ENCODE peak calls at places on chromosomes 6 and 20, in eight cellular contexts. One of them, this sample, is unnamed. For H3K36me3, the result is how much of the 10 kb centered on the place peaks cover.

GRCh38 chr6:144064402-144064830 is 31.0 kb downstream of the SF3B5 start:
- DNase-seq in OCI-LY7: peak
- DNase-seq in right lobe of liver: peak
- DNase-seq in colonic mucosa: peak
- DNase-seq in heart right ventricle: peak
- DNase-seq in PC-3: no peak
- DNase-seq in uterus: no peak
- DNase-seq in GM23338: peak
- DNase-seq in this sample: peak

GRCh38 chr20:45611054-45611453 is 18.5 kb upstream of the WFDC10A start:
- DNase-seq in PC-3: peak
- DNase-seq in GM23338: no peak
- DNase-seq in right lobe of liver: no peak
- DNase-seq in colonic mucosa: no peak
- DNase-seq in uterus: no peak
- DNase-seq in OCI-LY7: no peak
- DNase-seq in heart right ventricle: no peak
- DNase-seq in this sample: no peak

GRCh38 chr6:106097368-106098231 is 11.5 kb downstream of the PRDM1 start:
- DNase-seq in PC-3: peak
- DNase-seq in heart right ventricle: no peak
- DNase-seq in right lobe of liver: no peak
- DNase-seq in colonic mucosa: peak
- DNase-seq in OCI-LY7: peak
- DNase-seq in GM23338: no peak
- DNase-seq in uterus: no peak
- DNase-seq in this sample: no peak

GRCh38 chr6:169669889-169670288 is 31.9 kb downstream of the WDR27 start:
- DNase-seq in right lobe of liver: peak
- DNase-seq in GM23338: no peak
- DNase-seq in heart right ventricle: no peak
- DNase-seq in colonic mucosa: no peak
- DNase-seq in PC-3: no peak
- DNase-seq in uterus: no peak
- DNase-seq in OCI-LY7: no peak
- DNase-seq in this sample: no peak

GRCh38 chr6:160007581-160007980 is 38.7 kb downstream of the IGF2R start:
- DNase-seq in heart right ventricle: no peak
- DNase-seq in colonic mucosa: no peak
- DNase-seq in right lobe of liver: no peak
- DNase-seq in GM23338: no peak
- DNase-seq in OCI-LY7: no peak
- DNase-seq in uterus: no peak
- DNase-seq in PC-3: no peak
- DNase-seq in this sample: no peak

GRCh38 chr6:31175961-31176360 is 5.5 kb upstream of the POU5F1 start:
- DNase-seq in OCI-LY7: no peak
- DNase-seq in PC-3: no peak
- DNase-seq in heart right ventricle: no peak
- DNase-seq in uterus: no peak
- DNase-seq in right lobe of liver: no peak
- DNase-seq in GM23338: no peak
- DNase-seq in colonic mucosa: no peak
- DNase-seq in this sample: no peak

GRCh38 chr20:53175135-53175780 is 203.1 kb downstream of the TSHZ2 start:
- DNase-seq in GM23338: no peak
- DNase-seq in PC-3: no peak
- DNase-seq in colonic mucosa: no peak
- DNase-seq in uterus: no peak
- DNase-seq in OCI-LY7: no peak
- DNase-seq in heart right ventricle: no peak
- DNase-seq in right lobe of liver: no peak
- DNase-seq in this sample: no peak

GRCh38 chr6:151627689-151628444 is 134.1 kb downstream of the CCDC170 start:
- DNase-seq in OCI-LY7: no peak
- DNase-seq in uterus: no peak
- DNase-seq in PC-3: peak
- DNase-seq in colonic mucosa: no peak
- DNase-seq in right lobe of liver: no peak
- DNase-seq in heart right ventricle: no peak
- DNase-seq in GM23338: no peak
- DNase-seq in this sample: peak

GRCh38 chr20:62737271-62737761 is 28.7 kb downstream of the NTSR1 start:
- DNase-seq in PC-3: no peak
- DNase-seq in GM23338: no peak
- DNase-seq in heart right ventricle: no peak
- DNase-seq in colonic mucosa: no peak
- DNase-seq in OCI-LY7: no peak
- DNase-seq in uterus: no peak
- DNase-seq in right lobe of liver: peak
- DNase-seq in this sample: no peak

GRCh38 chr6:20632696-20633095 is 98.4 kb downstream of the CDKAL1 start:
- DNase-seq in OCI-LY7: no peak
- DNase-seq in GM23338: no peak
- DNase-seq in right lobe of liver: no peak
- DNase-seq in colonic mucosa: no peak
- DNase-seq in heart right ventricle: no peak
- DNase-seq in uterus: no peak
- DNase-seq in PC-3: no peak
- DNase-seq in this sample: no peak

GRCh38 chr20:23224806-23225205 is 125.8 kb upstream of the NXT1 start:
- DNase-seq in OCI-LY7: no peak
- DNase-seq in uterus: no peak
- DNase-seq in colonic mucosa: no peak
- DNase-seq in heart right ventricle: no peak
- DNase-seq in right lobe of liver: no peak
- DNase-seq in GM23338: no peak
- DNase-seq in PC-3: no peak
- DNase-seq in this sample: no peak
- TF ChIP-seq CTCF in OCI-LY7: no peak
- TF ChIP-seq CTCF in uterus: no peak
- TF ChIP-seq CTCF in colonic mucosa: no peak
- TF ChIP-seq CTCF in heart right ventricle: no peak
- TF ChIP-seq CTCF in right lobe of liver: no peak
- TF ChIP-seq CTCF in GM23338: no peak
- TF ChIP-seq CTCF in PC-3: no peak
- TF ChIP-seq CTCF in this sample: no peak

GRCh38 chr6:11322252-11322885 is 89.9 kb upstream of the NEDD9 start:
- DNase-seq in OCI-LY7: no peak
- DNase-seq in GM23338: no peak
- DNase-seq in uterus: no peak
- DNase-seq in heart right ventricle: no peak
- DNase-seq in right lobe of liver: no peak
- DNase-seq in colonic mucosa: no peak
- DNase-seq in PC-3: peak
- DNase-seq in this sample: no peak
- H3K36me3 ChIP-seq in OCI-LY7: under half
- H3K36me3 ChIP-seq in GM23338: under half
- H3K36me3 ChIP-seq in uterus: under half
- H3K36me3 ChIP-seq in heart right ventricle: under half
- H3K36me3 ChIP-seq in right lobe of liver: under half
- H3K36me3 ChIP-seq in colonic mucosa: under half
- H3K36me3 ChIP-seq in PC-3: under half
- H3K36me3 ChIP-seq in this sample: under half

GRCh38 chr20:47396762-47397476 is 40.4 kb upstream of the ZMYND8 start:
- DNase-seq in OCI-LY7: no peak
- DNase-seq in GM23338: no peak
- DNase-seq in colonic mucosa: no peak
- DNase-seq in heart right ventricle: no peak
- DNase-seq in uterus: no peak
- DNase-seq in right lobe of liver: no peak
- DNase-seq in PC-3: no peak
- DNase-seq in this sample: no peak

GRCh38 chr20:47389867-47390347 is 33.4 kb upstream of the ZMYND8 start:
- DNase-seq in colonic mucosa: no peak
- DNase-seq in OCI-LY7: peak
- DNase-seq in right lobe of liver: no peak
- DNase-seq in uterus: no peak
- DNase-seq in heart right ventricle: no peak
- DNase-seq in PC-3: peak
- DNase-seq in GM23338: no peak
- DNase-seq in this sample: peak

GRCh38 chr20:47391276-47392010 is 34.9 kb upstream of the ZMYND8 start:
- DNase-seq in PC-3: peak
- DNase-seq in OCI-LY7: no peak
- DNase-seq in GM23338: no peak
- DNase-seq in right lobe of liver: no peak
- DNase-seq in colonic mucosa: no peak
- DNase-seq in uterus: no peak
- DNase-seq in heart right ventricle: no peak
- DNase-seq in this sample: no peak

GRCh38 chr20:47392015-47392720 is 35.7 kb upstream of the ZMYND8 start:
- DNase-seq in GM23338: peak
- DNase-seq in PC-3: peak
- DNase-seq in OCI-LY7: peak
- DNase-seq in heart right ventricle: no peak
- DNase-seq in right lobe of liver: no peak
- DNase-seq in uterus: no peak
- DNase-seq in colonic mucosa: peak
- DNase-seq in this sample: peak

GRCh38 chr20:47392721-47393073 is 36.2 kb upstream of the ZMYND8 start:
- DNase-seq in PC-3: peak
- DNase-seq in right lobe of liver: no peak
- DNase-seq in OCI-LY7: no peak
- DNase-seq in uterus: no peak
- DNase-seq in GM23338: no peak
- DNase-seq in colonic mucosa: no peak
- DNase-seq in heart right ventricle: no peak
- DNase-seq in this sample: no peak
- H3K4me3 ChIP-seq in PC-3: peak
- H3K4me3 ChIP-seq in right lobe of liver: no peak
- H3K4me3 ChIP-seq in OCI-LY7: peak
- H3K4me3 ChIP-seq in uterus: no peak
- H3K4me3 ChIP-seq in GM23338: no peak
- H3K4me3 ChIP-seq in colonic mucosa: no peak
- H3K4me3 ChIP-seq in heart right ventricle: no peak
- H3K4me3 ChIP-seq in this sample: no peak

GRCh38 chr6:7390218-7390878 is 740 bp downstream of the RIOK1 start:
- DNase-seq in uterus: no peak
- DNase-seq in colonic mucosa: no peak
- DNase-seq in PC-3: no peak
- DNase-seq in right lobe of liver: no peak
- DNase-seq in OCI-LY7: peak
- DNase-seq in GM23338: no peak
- DNase-seq in heart right ventricle: no peak
- DNase-seq in this sample: no peak

GRCh38 chr6:7389162-7389450 is 436 bp downstream of the CAGE1 start:
- DNase-seq in right lobe of liver: no peak
- DNase-seq in colonic mucosa: no peak
- DNase-seq in OCI-LY7: no peak
- DNase-seq in GM23338: no peak
- DNase-seq in uterus: no peak
- DNase-seq in PC-3: peak
- DNase-seq in heart right ventricle: no peak
- DNase-seq in this sample: no peak

GRCh38 chr6:7392402-7392801 is 2.8 kb downstream of the RIOK1 start:
- DNase-seq in uterus: no peak
- DNase-seq in GM23338: no peak
- DNase-seq in colonic mucosa: no peak
- DNase-seq in right lobe of liver: no peak
- DNase-seq in PC-3: no peak
- DNase-seq in OCI-LY7: no peak
- DNase-seq in heart right ventricle: no peak
- DNase-seq in this sample: no peak

GRCh38 chr6:7391244-7391643 is 1.6 kb downstream of the RIOK1 start:
- DNase-seq in uterus: no peak
- DNase-seq in OCI-LY7: no peak
- DNase-seq in right lobe of liver: no peak
- DNase-seq in colonic mucosa: no peak
- DNase-seq in heart right ventricle: no peak
- DNase-seq in GM23338: no peak
- DNase-seq in PC-3: no peak
- DNase-seq in this sample: no peak

DNA sequence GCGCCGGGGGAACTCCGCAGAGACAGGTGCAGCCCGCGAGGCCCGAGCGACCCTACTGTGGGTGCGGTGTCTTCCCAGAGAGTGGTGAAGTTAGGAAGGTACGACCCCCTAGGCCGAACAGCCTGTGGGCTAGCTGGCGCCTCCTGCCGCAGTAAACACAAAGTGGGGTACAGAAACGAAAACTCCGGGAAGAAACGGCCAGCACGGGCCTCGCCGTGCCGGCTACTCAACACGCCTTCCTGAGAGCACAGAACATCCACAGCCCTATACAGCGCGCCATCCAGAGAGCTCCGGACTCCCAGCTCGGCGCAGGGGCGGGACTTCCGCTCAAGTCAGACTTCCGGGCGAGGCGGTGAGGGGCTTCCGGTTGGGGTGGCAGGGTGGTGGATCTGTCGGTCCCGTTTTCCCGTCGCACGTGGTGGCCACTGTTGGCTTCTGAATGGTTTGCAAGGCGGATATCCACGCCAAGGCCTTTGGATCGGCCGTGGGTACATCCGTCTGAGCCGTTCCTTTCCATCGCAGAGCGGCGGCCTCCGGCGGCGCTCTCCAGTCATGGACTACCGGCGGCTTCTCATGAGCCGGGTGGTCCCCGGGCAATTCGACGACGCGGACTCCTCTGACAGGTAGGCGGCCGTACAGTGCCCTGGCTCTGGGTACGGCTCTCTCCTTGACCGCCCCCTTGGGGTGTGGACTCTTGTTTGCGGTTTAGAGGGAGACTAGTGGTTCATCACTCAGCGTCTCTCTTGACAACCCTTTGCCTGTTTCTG is at the start of the genes CAGE1 and RIOK1:
- DNase-seq in colonic mucosa: peak
- DNase-seq in OCI-LY7: peak
- DNase-seq in PC-3: peak
- DNase-seq in uterus: peak
- DNase-seq in heart right ventricle: peak
- DNase-seq in GM23338: peak
- DNase-seq in right lobe of liver: peak
- DNase-seq in this sample: peak
- TF ChIP-seq CTCF in colonic mucosa: no peak
- TF ChIP-seq CTCF in OCI-LY7: no peak
- TF ChIP-seq CTCF in PC-3: no peak
- TF ChIP-seq CTCF in uterus: peak
- TF ChIP-seq CTCF in heart right ventricle: peak
- TF ChIP-seq CTCF in GM23338: peak
- TF ChIP-seq CTCF in right lobe of liver: peak
- TF ChIP-seq CTCF in this sample: no peak

GRCh38 chr6:89789980-89790379 is 29.6 kb downstream of the MDN1 start:
- DNase-seq in PC-3: no peak
- DNase-seq in heart right ventricle: no peak
- DNase-seq in uterus: no peak
- DNase-seq in colonic mucosa: no peak
- DNase-seq in OCI-LY7: no peak
- DNase-seq in GM23338: no peak
- DNase-seq in right lobe of liver: no peak
- DNase-seq in this sample: no peak
- H3K36me3 ChIP-seq in PC-3: under half
- H3K36me3 ChIP-seq in heart right ventricle: under half
- H3K36me3 ChIP-seq in uterus: under half
- H3K36me3 ChIP-seq in colonic mucosa: under half
- H3K36me3 ChIP-seq in OCI-LY7: half or more
- H3K36me3 ChIP-seq in GM23338: half or more
- H3K36me3 ChIP-seq in right lobe of liver: under half
- H3K36me3 ChIP-seq in this sample: under half